ENCODE peak calls at places on chromosomes 16 and 17, in eight cellular contexts. K, T, H, P, M, C, A and X are unnamed samples.

GRCh38 chr16:12166271-12166670 is 189.7 kb downstream of the SNX29 start:
- DNase-seq in K (no peak), T (no peak), H (peak; percentile 33), P (no peak), M (no peak), C (no peak), A (no peak), X (no peak)

GRCh38 chr17:47776330-47777197 is 43.5 kb downstream of the TBX21 start:
- DNase-seq in K (no peak), T (peak; percentile 34), H (peak; percentile 40), P (peak; percentile 46), M (peak; percentile 68), C (no peak), A (peak; percentile 81), X (peak; percentile 56)

GRCh38 chr16:49464877-49465504 is 91.4 kb downstream of the C16orf78 start:
- DNase-seq in K (no peak), T (no peak), H (peak; percentile 75), P (no peak), M (no peak), C (no peak), A (peak; percentile 59), X (no peak)

GRCh38 chr16:89575247-89576172 is at the start of gene CPNE7:
- DNase-seq in K (no peak), T (peak; percentile 30), H (peak; percentile 60), P (no peak), M (peak; percentile 88), C (no peak), A (peak; percentile 55), X (no peak)

GRCh38 chr16:74792225-74792624 is 17.6 kb upstream of the FA2H start:
- DNase-seq in K (no peak), T (no peak), H (no peak), P (no peak), M (no peak), C (no peak), A (no peak), X (no peak)

GRCh38 chr17:57174591-57174990 is 81.7 kb upstream of the MSI2 start:
- DNase-seq in K (no peak), T (no peak), H (no peak), P (no peak), M (no peak), C (peak; percentile 37), A (no peak), X (no peak)

GRCh38 chr17:48722201-48722907 is at the start of gene PRAC1:
- DNase-seq in K (no peak), T (no peak), H (peak; percentile 20), P (no peak), M (no peak), C (no peak), A (no peak), X (no peak)

GRCh38 chr17:39647242-39647641 is 10.3 kb downstream of the STARD3 start:
- DNase-seq in K (no peak), T (no peak), H (no peak), P (no peak), M (no peak), C (no peak), A (no peak), X (no peak)

GRCh38 chr16:53219795-53220194 is 165.0 kb downstream of the CHD9 start:
- DNase-seq in K (no peak), T (no peak), H (no peak), P (no peak), M (no peak), C (no peak), A (no peak), X (no peak)

GRCh38 chr17:32914181-32914580 is 13.8 kb upstream of the TMEM98 start:
- DNase-seq in K (no peak), T (no peak), H (no peak), P (no peak), M (no peak), C (no peak), A (no peak), X (no peak)

GRCh38 chr17:50337956-50338355 is 8.0 kb upstream of the XYLT2 start:
- DNase-seq in K (no peak), T (no peak), H (no peak), P (no peak), M (no peak), C (no peak), A (no peak), X (no peak)

GRCh38 chr17:7448461-7448860 is 3.6 kb downstream of the CHRNB1 start:
- DNase-seq in K (no peak), T (no peak), H (no peak), P (no peak), M (no peak), C (no peak), A (no peak), X (no peak)

GRCh38 chr16:49986351-49987124 is 38.5 kb upstream of the CNEP1R1 start:
- DNase-seq in K (no peak), T (no peak), H (no peak), P (peak; percentile 59), M (no peak), C (no peak), A (peak; percentile 16), X (peak; percentile 30)

GRCh38 chr16:48330847-48331204 is 54.4 kb downstream of the SIAH1 start:
- DNase-seq in K (no peak), T (no peak), H (no peak), P (peak; percentile 11), M (no peak), C (no peak), A (no peak), X (no peak)

GRCh38 chr16:48330133-48330846 is 54.9 kb downstream of the SIAH1 start:
- DNase-seq in K (no peak), T (no peak), H (no peak), P (no peak), M (no peak), C (no peak), A (no peak), X (no peak)

GRCh38 chr16:48335961-48336360 is 49.3 kb downstream of the SIAH1 start:
- DNase-seq in K (no peak), T (no peak), H (no peak), P (peak; percentile 73), M (no peak), C (no peak), A (no peak), X (no peak)

GRCh38 chr16:48332978-48333377 is 52.2 kb downstream of the SIAH1 start:
- DNase-seq in K (no peak), T (no peak), H (no peak), P (no peak), M (no peak), C (no peak), A (no peak), X (no peak)

GRCh38 chr16:48334325-48334724 is 50.9 kb downstream of the SIAH1 start:
- DNase-seq in K (no peak), T (no peak), H (peak; percentile 8), P (no peak), M (no peak), C (no peak), A (no peak), X (no peak)
- TF ChIP-seq CTCF in K (no peak), T (no peak), H (peak; percentile 37), P (no peak), M (no peak), C (peak; percentile 15), A (peak; percentile 6), X (no peak)

GRCh38 chr17:17772231-17772630 is 64.6 kb downstream of the SREBF1 start:
- DNase-seq in K (no peak), T (no peak), H (no peak), P (no peak), M (no peak), C (no peak), A (no peak), X (no peak)

GRCh38 chr17:17771498-17772201 is 65.1 kb downstream of the SREBF1 start:
- DNase-seq in K (no peak), T (no peak), H (no peak), P (no peak), M (no peak), C (no peak), A (no peak), X (no peak)

GRCh38 chr17:17776889-17777288 is 59.9 kb downstream of the SREBF1 start:
- DNase-seq in K (no peak), T (no peak), H (no peak), P (no peak), M (no peak), C (no peak), A (no peak), X (no peak)

GRCh38 chr17:17770371-17771059 is 66.3 kb downstream of the SREBF1 start:
- DNase-seq in K (no peak), T (no peak), H (no peak), P (no peak), M (no peak), C (no peak), A (no peak), X (no peak)

DNA sequence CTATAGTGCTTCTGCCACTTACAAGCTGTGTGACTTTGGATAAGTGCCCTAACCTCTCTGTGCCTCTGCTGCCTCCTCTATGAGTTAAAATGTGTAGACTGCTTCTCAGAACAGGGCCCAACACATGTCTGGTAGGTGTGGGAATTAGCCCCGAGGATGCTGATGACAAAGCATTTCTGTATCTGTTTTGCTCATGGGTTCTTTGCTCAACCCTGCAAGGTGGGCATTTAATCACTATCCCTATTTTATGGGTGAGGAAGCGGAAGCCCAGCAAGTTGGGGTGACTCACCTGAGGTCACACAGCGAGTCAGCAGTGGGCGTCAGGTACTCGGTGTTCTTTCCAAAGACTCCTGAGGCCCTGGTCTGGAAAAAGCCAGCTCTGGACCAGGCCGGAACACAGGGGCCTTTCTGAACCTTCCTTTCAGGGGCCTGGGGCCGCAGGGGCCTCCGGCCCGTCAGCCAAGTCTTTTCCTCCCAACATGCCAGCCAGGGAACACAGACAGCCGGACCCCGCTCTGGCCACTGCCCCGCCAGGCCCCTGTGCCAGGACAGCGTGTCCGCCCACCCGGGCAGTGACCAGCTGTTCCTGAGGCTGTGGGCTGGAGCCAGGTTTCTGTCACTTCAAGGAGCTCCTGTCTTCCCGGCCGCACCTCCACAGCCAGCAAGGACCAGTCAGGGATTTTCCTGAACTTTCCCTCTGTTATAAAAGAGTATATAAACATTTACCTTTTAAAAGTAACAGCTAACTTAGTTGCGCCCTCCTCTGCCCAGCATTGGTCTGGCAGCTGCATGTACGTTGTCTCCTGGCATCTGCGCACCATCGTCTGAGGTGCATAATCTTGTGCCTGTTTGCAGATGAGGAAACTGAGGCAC is 62.5 kb downstream of the SREBF1 start:
- DNase-seq in K (no peak), T (no peak), H (no peak), P (no peak), M (no peak), C (no peak), A (no peak), X (peak; percentile 86)
- TF ChIP-seq CTCF in K (no peak), T (no peak), H (peak; percentile 21), P (peak; percentile 30), M (no peak), C (peak; percentile 6), A (peak; percentile 54), X (peak; percentile 73)

GRCh38 chr17:74296548-74296936 is 22.5 kb downstream of the DNAI2 start:
- DNase-seq in K (no peak), T (peak; percentile 68), H (peak; percentile 82), P (peak; percentile 31), M (no peak), C (no peak), A (peak; percentile 76), X (peak; percentile 29)
- TF ChIP-seq CTCF in K (peak; percentile 49), T (peak; percentile 82), H (peak; percentile 70), P (peak; percentile 59), M (no peak), C (peak; percentile 43), A (peak; percentile 16), X (peak; percentile 26)

DNA sequence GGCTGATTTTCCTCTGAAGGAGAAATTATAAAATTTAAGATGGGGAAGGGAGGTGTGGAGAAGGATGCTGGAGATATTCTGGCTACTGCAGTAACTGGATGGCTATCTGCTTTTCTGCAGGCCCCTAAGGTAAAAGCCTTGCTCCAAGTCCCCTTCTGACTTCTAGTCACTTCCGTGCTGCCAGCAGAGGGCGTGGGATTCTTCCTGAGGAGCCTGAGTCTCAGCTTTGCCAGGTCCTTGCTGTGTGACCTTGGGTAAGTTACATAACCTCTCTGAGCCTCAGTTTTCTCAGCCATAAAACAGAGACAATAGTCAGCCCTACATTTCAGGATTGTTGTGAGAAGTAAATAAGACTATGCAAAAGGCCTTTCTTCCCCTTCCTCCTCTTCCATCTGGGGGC is 24.3 kb upstream of the TMEM220 start:
- DNase-seq in K (no peak), T (peak; percentile 41), H (peak; percentile 76), P (peak; percentile 18), M (no peak), C (no peak), A (peak; percentile 65), X (peak; percentile 44)
- TF ChIP-seq CTCF in K (no peak), T (peak; percentile 39), H (peak; percentile 63), P (peak; percentile 42), M (no peak), C (peak; percentile 65), A (peak; percentile 48), X (peak; percentile 22)